ENCODE peak calls at places on chromosomes 12 and 14, in five cellular contexts. E, W, A, V and I are unnamed samples.

GRCh38 chr12:12081836-12082497 is 11.2 kb downstream of the BCL2L14 start:
- DNase-seq in E (peak; percentile 65), W (no peak), A (peak; percentile 81), V (no peak), I (peak; percentile 73)

GRCh38 chr14:104845834-104846441 is 19.1 kb upstream of the CEP170B start:
- DNase-seq in E (no peak), W (no peak), A (no peak), V (no peak), I (no peak)

GRCh38 chr12:116319316-116319715 is 41.8 kb upstream of the MED13L start:
- DNase-seq in E (no peak), W (no peak), A (no peak), V (no peak), I (no peak)

GRCh38 chr14:76761198-76761848 is at the start of gene VASH1:
- DNase-seq in E (peak; percentile 93), W (peak; percentile 34), A (peak; percentile 48), V (no peak), I (peak; percentile 88)

GRCh38 chr12:26150737-26151450 is 26.1 kb upstream of the BHLHE41 start:
- DNase-seq in E (no peak), W (no peak), A (no peak), V (peak; percentile 8), I (no peak)

GRCh38 chr14:106044949-106045596 is 518.7 kb downstream of the TMEM121 start:
- DNase-seq in E (peak; percentile 51), W (peak; percentile 62), A (peak; percentile 68), V (peak; percentile 29), I (peak; percentile 65)

GRCh38 chr14:75812592-75812991 is 151.5 kb downstream of the TTLL5 start:
- DNase-seq in E (no peak), W (no peak), A (no peak), V (no peak), I (no peak)

GRCh38 chr12:116955382-116956021 is 44.8 kb downstream of the FBXW8 start:
- DNase-seq in E (no peak), W (no peak), A (peak; percentile 39), V (peak; percentile 15), I (no peak)

GRCh38 chr14:86115972-86116371 is 586.0 kb downstream of the FLRT2 start:
- DNase-seq in E (no peak), W (no peak), A (no peak), V (no peak), I (no peak)

GRCh38 chr12:52924764-52925716 is 20.2 kb upstream of the KRT8 start:
- DNase-seq in E (no peak), W (no peak), A (peak; percentile 83), V (no peak), I (no peak)

GRCh38 chr14:94543450-94544123 is 17.7 kb upstream of the SERPINA4 start:
- DNase-seq in E (no peak), W (no peak), A (no peak), V (no peak), I (no peak)

GRCh38 chr12:80213871-80214270 is 114.5 kb downstream of the OTOGL start:
- DNase-seq in E (no peak), W (no peak), A (no peak), V (no peak), I (no peak)

GRCh38 chr12:10967409-10967808 is 19.3 kb downstream of the TAS2R50 start:
- DNase-seq in E (no peak), W (no peak), A (no peak), V (no peak), I (no peak)

GRCh38 chr12:15234011-15234410 is 12.8 kb upstream of the RERG start:
- DNase-seq in E (no peak), W (no peak), A (no peak), V (no peak), I (no peak)

GRCh38 chr14:56172571-56172971 is 54.4 kb downstream of the PELI2 start:
- DNase-seq in E (no peak), W (no peak), A (no peak), V (no peak), I (no peak)

GRCh38 chr12:104722541-104723534 is 235.3 kb downstream of the SLC41A2 start:
- DNase-seq in E (peak; percentile 33), W (no peak), A (no peak), V (no peak), I (no peak)

GRCh38 chr12:124653169-124653931 is 85.9 kb upstream of the NCOR2 start:
- DNase-seq in E (no peak), W (no peak), A (no peak), V (no peak), I (no peak)

GRCh38 chr12:106861984-106862894 is 87.8 kb downstream of the RIC8B start:
- DNase-seq in E (no peak), W (no peak), A (no peak), V (no peak), I (no peak)

GRCh38 chr12:85664429-85664828 is 171.8 kb downstream of the RASSF9 start:
- DNase-seq in E (no peak), W (no peak), A (no peak), V (no peak), I (no peak)

GRCh38 chr14:50740858-50741257 is 72.8 kb upstream of the SAV1 start:
- DNase-seq in E (no peak), W (no peak), A (no peak), V (no peak), I (no peak)

GRCh38 chr12:67759829-67760228 is 111.3 kb downstream of the DYRK2 start:
- DNase-seq in E (no peak), W (no peak), A (no peak), V (no peak), I (no peak)

GRCh38 chr12:102958073-102958829 is 777 bp downstream of the ASCL1 start:
- DNase-seq in E (peak; percentile 81), W (no peak), A (no peak), V (no peak), I (peak; percentile 75)

GRCh38 chr12:12024958-12025682 is 45.6 kb upstream of the BCL2L14 start:
- DNase-seq in E (peak; percentile 51), W (peak; percentile 25), A (peak; percentile 85), V (no peak), I (peak; percentile 55)

GRCh38 chr14:95361373-95362179 is 41.9 kb upstream of the CLMN start:
- DNase-seq in E (peak; percentile 82), W (no peak), A (peak; percentile 72), V (no peak), I (peak; percentile 74)

GRCh38 chr12:90897981-90898380 is 57.0 kb downstream of the CCER1 start:
- DNase-seq in E (no peak), W (no peak), A (no peak), V (no peak), I (no peak)

GRCh38 chr12:3518902-3519301 is 27.9 kb downstream of the PRMT8 start:
- DNase-seq in E (no peak), W (no peak), A (no peak), V (no peak), I (no peak)

GRCh38 chr12:67651380-67651695 is 2.8 kb downstream of the DYRK2 start:
- DNase-seq in E (peak; percentile 59), W (peak; percentile 25), A (peak; percentile 33), V (no peak), I (peak; percentile 37)

GRCh38 chr14:54566410-54567223 is at the start of gene SAMD4A:
- DNase-seq in E (peak; percentile 84), W (peak; percentile 19), A (peak; percentile 77), V (peak; percentile 71), I (peak; percentile 76)
- TF ChIP-seq CTCF in E (peak; percentile 21), W (no peak), A (no peak), V (peak; percentile 12), I (peak; percentile 32)

GRCh38 chr14:91374287-91374880 is 43.2 kb downstream of the CCDC88C start:
- DNase-seq in E (no peak), W (no peak), A (no peak), V (no peak), I (no peak)

GRCh38 chr14:91371990-91372375 is 45.6 kb downstream of the CCDC88C start:
- DNase-seq in E (no peak), W (no peak), A (no peak), V (no peak), I (no peak)

GRCh38 chr14:91373591-91374245 is 43.9 kb downstream of the CCDC88C start:
- DNase-seq in E (peak; percentile 83), W (no peak), A (no peak), V (no peak), I (peak; percentile 85)

GRCh38 chr14:91371011-91371989 is 46.3 kb downstream of the CCDC88C start:
- DNase-seq in E (no peak), W (no peak), A (no peak), V (no peak), I (no peak)

GRCh38 chr14:91372680-91373495 is 44.7 kb downstream of the CCDC88C start:
- DNase-seq in E (no peak), W (no peak), A (no peak), V (no peak), I (no peak)
- TF ChIP-seq CTCF in E (no peak), W (no peak), A (no peak), V (no peak), I (peak; percentile 18)

GRCh38 chr14:20760950-20761349 is 7.3 kb upstream of the EDDM3B start:
- DNase-seq in E (no peak), W (no peak), A (no peak), V (no peak), I (no peak)

GRCh38 chr14:20755037-20755436 is 9.3 kb downstream of the EDDM3A start:
- DNase-seq in E (no peak), W (no peak), A (no peak), V (no peak), I (no peak)

GRCh38 chr14:20754308-20754707 is 8.6 kb downstream of the EDDM3A start:
- DNase-seq in E (no peak), W (no peak), A (no peak), V (no peak), I (no peak)

GRCh38 chr14:20751963-20752562 is 6.4 kb downstream of the EDDM3A start:
- DNase-seq in E (no peak), W (no peak), A (no peak), V (no peak), I (no peak)

DNA sequence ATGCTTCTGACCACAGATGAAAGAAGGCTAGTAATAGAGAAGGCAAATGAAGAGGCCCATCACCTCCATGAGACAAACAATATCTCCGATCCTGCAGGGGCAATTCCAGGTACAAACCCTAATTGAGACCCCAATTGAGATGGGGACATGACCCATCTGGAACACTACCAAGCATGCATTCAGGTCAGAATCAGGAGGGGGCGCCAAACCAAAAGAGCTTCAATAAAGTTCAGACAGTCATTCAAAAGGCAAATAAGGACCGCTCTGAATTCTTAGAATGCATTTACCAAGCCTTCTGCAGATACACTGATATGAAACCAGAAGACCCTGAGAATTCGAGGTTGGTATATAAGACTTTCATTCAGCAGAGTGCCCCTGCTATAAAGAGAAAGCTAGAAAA is 10.2 kb upstream of the EDDM3B start:
- DNase-seq in E (peak; percentile 18), W (no peak), A (peak; percentile 65), V (peak; percentile 15), I (peak; percentile 37)
- TF ChIP-seq CTCF in E (peak; percentile 58), W (peak; percentile 39), A (peak; percentile 29), V (peak; percentile 27), I (peak; percentile 54)

GRCh38 chr12:71475280-71475679 is 35.7 kb downstream of the LGR5 start:
- DNase-seq in E (no peak), W (no peak), A (no peak), V (peak; percentile 13), I (no peak)

GRCh38 chr12:71478277-71478676 is 38.7 kb downstream of the LGR5 start:
- DNase-seq in E (no peak), W (no peak), A (no peak), V (no peak), I (no peak)

GRCh38 chr12:71477046-71477445 is 37.4 kb downstream of the LGR5 start:
- DNase-seq in E (no peak), W (no peak), A (no peak), V (no peak), I (no peak)

GRCh38 chr12:71477609-71478008 is 38.0 kb downstream of the LGR5 start:
- DNase-seq in E (no peak), W (no peak), A (no peak), V (no peak), I (no peak)

GRCh38 chr12:71476513-71476912 is 36.9 kb downstream of the LGR5 start:
- DNase-seq in E (no peak), W (no peak), A (no peak), V (no peak), I (no peak)
- TF ChIP-seq CTCF in E (no peak), W (no peak), A (no peak), V (no peak), I (no peak)